ENCODE peak calls at places on chromosomes 7 and 10, in eight cellular contexts. H is epithelial cell of proximal tubule; U is CD8-positive, alpha-beta memory T cell; Z is NT2/D1; I is GM12878; F is astrocyte of the cerebellum; D is fibroblast of mammary gland; C is SJSA1. Q is an unnamed sample.

GRCh38 chr10:125158528-125159485 is 1.6 kb downstream of the CTBP2 start:
- DNase-seq in H (no peak), F (no peak), U (no peak), D (peak), I (no peak), C (peak), Z (no peak), Q (no peak)

GRCh38 chr10:90470971-90471370 is 386.9 kb downstream of the HTR7 start:
- DNase-seq in C (no peak), U (no peak), H (no peak), Z (no peak), D (no peak), F (no peak), I (no peak), Q (no peak)

GRCh38 chr10:110405401-110405800 is 92.3 kb upstream of the DUSP5 start:
- DNase-seq in C (no peak), F (no peak), D (no peak), H (no peak), Z (no peak), U (no peak), I (no peak), Q (no peak)

GRCh38 chr10:28930520-28931495 is 253.5 kb downstream of the BAMBI start:
- DNase-seq in I (no peak), D (no peak), Z (no peak), C (no peak), U (no peak), F (no peak), H (no peak), Q (no peak)

GRCh38 chr7:325811-326210 is 35.8 kb downstream of the FOXL3 start:
- DNase-seq in I (no peak), H (no peak), C (no peak), U (no peak), F (no peak), D (no peak), Z (no peak), Q (no peak)

GRCh38 chr10:37700886-37701780 is 156.3 kb downstream of the ZNF248 start:
- DNase-seq in C (peak), I (no peak), D (no peak), H (no peak), U (no peak), F (no peak), Z (no peak), Q (no peak)

GRCh38 chr10:27252267-27253000 is 11.8 kb upstream of the ACBD5 start:
- DNase-seq in I (peak), F (no peak), C (no peak), U (peak), Z (no peak), D (peak), H (no peak), Q (no peak)

GRCh38 chr7:44142028-44142427 is 896 bp upstream of the MYL7 start:
- DNase-seq in I (no peak), Z (no peak), F (no peak), U (no peak), H (no peak), D (no peak), C (no peak), Q (no peak)

GRCh38 chr7:158394936-158395335 is 192.7 kb downstream of the PTPRN2 start:
- DNase-seq in F (no peak), Z (peak), C (no peak), U (no peak), D (no peak), I (no peak), H (no peak), Q (no peak)

GRCh38 chr10:91434041-91434440 is 23.9 kb downstream of the HECTD2 start:
- DNase-seq in I (no peak), F (no peak), H (no peak), D (peak), U (no peak), C (no peak), Z (no peak), Q (no peak)

GRCh38 chr7:112283382-112283910 is 77.0 kb downstream of the ZNF277 start:
- DNase-seq in F (no peak), Z (no peak), U (no peak), H (no peak), C (no peak), I (no peak), D (no peak), Q (no peak)

GRCh38 chr7:2248984-2249694 is 7.1 kb downstream of the NUDT1 start:
- DNase-seq in C (peak), D (peak), Z (no peak), U (no peak), H (no peak), I (peak), F (peak), Q (peak)

GRCh38 chr7:86445285-86445684 is 198.4 kb upstream of the GRM3 start:
- DNase-seq in I (no peak), U (no peak), Z (no peak), F (no peak), D (no peak), H (no peak), C (no peak), Q (no peak)

GRCh38 chr7:101813414-101814019 is 3.9 kb upstream of the CUX1 start:
- DNase-seq in I (no peak), F (no peak), Z (no peak), U (no peak), C (no peak), D (no peak), H (no peak), Q (no peak)

GRCh38 chr10:75744242-75744641 is 312.8 kb downstream of the LRMDA start:
- DNase-seq in F (no peak), U (no peak), H (no peak), Z (no peak), C (no peak), I (no peak), D (no peak), Q (no peak)

GRCh38 chr10:43865275-43866135 is 216.8 kb upstream of the ZNF32 start:
- DNase-seq in Z (no peak), H (no peak), I (no peak), C (peak), U (no peak), D (no peak), F (no peak), Q (no peak)

GRCh38 chr10:124820121-124820520 is 18.5 kb downstream of the ABRAXAS2 start:
- DNase-seq in H (no peak), C (no peak), U (no peak), I (no peak), Z (no peak), F (no peak), D (no peak), Q (no peak)

GRCh38 chr10:37490266-37490665 is 364.9 kb downstream of the ANKRD30A start:
- DNase-seq in U (no peak), I (no peak), C (peak), Z (no peak), F (no peak), H (no peak), D (no peak), Q (no peak)

GRCh38 chr10:70135684-70136083 is 3.1 kb upstream of the AIFM2 start:
- DNase-seq in H (no peak), F (no peak), Z (no peak), I (no peak), D (no peak), C (peak), U (no peak), Q (no peak)

GRCh38 chr10:37736120-37736519 is 121.3 kb downstream of the ZNF248 start:
- DNase-seq in D (no peak), C (no peak), Z (no peak), I (no peak), U (no peak), F (no peak), H (no peak), Q (no peak)

GRCh38 chr10:99285846-99286245 is 43.3 kb upstream of the CNNM1 start:
- DNase-seq in C (no peak), F (peak), U (no peak), H (no peak), Z (no peak), D (peak), I (no peak), Q (no peak)

GRCh38 chr7:157807510-157807909 is 470.7 kb downstream of the DNAJB6 start:
- DNase-seq in F (peak), D (peak), Z (peak), H (no peak), I (no peak), U (no peak), C (no peak), Q (no peak)

GRCh38 chr10:21402606-21403083 is 122.8 kb downstream of the SKIDA1 start:
- DNase-seq in D (peak), Z (no peak), U (no peak), F (peak), I (no peak), C (no peak), H (peak), Q (no peak)

GRCh38 chr7:116122972-116123595 is 87.3 kb upstream of the TES start:
- DNase-seq in F (peak), C (no peak), D (peak), H (peak), U (no peak), I (no peak), Z (peak), Q (peak)

GRCh38 chr7:69864283-69864682 is 266.0 kb downstream of the AUTS2 start:
- DNase-seq in I (no peak), H (no peak), C (no peak), U (no peak), Z (no peak), F (no peak), D (peak), Q (no peak)

GRCh38 chr10:128571071-128571470 is 444.8 kb upstream of the MKI67 start:
- DNase-seq in H (no peak), F (no peak), D (no peak), Z (no peak), C (no peak), I (no peak), U (no peak), Q (no peak)

DNA sequence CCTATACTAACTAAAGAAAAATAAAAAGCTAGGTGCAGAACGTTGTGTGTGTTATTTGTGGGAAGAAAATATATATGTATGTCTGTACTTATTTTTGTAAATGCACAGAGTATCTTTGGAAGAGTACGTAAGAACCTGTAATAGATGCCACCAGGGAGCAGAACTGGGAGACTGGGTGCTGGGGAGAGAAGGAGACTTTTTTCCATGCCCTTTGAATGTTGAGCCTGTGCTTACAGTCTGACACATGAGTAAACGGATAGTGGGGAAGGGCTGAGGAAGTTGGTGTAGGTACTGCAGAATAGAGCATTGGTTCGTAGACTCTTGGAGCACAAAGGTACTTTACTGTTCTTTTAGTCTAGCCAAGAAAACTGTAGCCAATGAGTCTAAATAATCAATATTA is 1.3 kb upstream of the SCRN1 start:
- DNase-seq in Z (no peak), U (no peak), I (no peak), H (no peak), D (no peak), F (no peak), C (no peak), Q (no peak)
- H3K4me3 ChIP-seq in Z (no peak), U (no peak), I (no peak), H (no peak), D (no peak), F (no peak), C (no peak), Q (no peak)

GRCh38 chr7:13016633-13017324 is 329.3 kb downstream of the ARL4A start:
- DNase-seq in U (no peak), H (peak), Z (no peak), D (peak), C (no peak), F (peak), I (no peak), Q (no peak)
- H3K4me3 ChIP-seq in U (no peak), H (no peak), Z (no peak), D (no peak), C (no peak), F (no peak), I (no peak), Q (no peak)

GRCh38 chr10:15072358-15072757 is 16.2 kb downstream of the ACBD7 start:
- DNase-seq in Z (no peak), I (no peak), C (no peak), D (no peak), F (no peak), U (no peak), H (no peak), Q (no peak)

GRCh38 chr10:15069230-15069629 is 19.3 kb downstream of the ACBD7 start:
- DNase-seq in Z (no peak), H (no peak), F (no peak), U (no peak), D (no peak), I (no peak), C (no peak), Q (no peak)

GRCh38 chr10:15068802-15069201 is 19.8 kb downstream of the ACBD7 start:
- DNase-seq in I (no peak), D (peak), Z (no peak), F (no peak), H (no peak), U (no peak), C (no peak), Q (no peak)

DNA sequence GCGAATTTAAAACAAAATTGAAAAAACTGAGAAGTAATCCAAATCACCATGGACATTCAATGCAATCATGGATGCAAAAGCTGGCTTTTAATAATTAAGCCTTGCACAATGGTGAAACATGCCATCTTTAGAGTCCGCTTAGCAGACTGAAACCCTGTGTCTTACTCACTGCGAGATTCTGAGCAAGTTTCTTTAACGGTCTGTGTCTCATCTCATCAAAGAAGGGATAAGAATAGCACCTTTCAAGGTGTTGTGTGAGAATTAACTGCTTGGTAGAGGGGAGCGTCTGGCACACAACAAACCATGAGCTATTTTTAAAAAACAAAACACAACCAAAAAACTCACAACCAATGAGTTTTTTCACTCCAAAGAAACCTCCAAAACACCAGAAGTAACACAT is 21.4 kb downstream of the ACBD7 start:
- DNase-seq in U (no peak), F (no peak), H (no peak), Z (no peak), I (no peak), D (no peak), C (no peak), Q (no peak)
- H3K4me3 ChIP-seq in U (no peak), F (no peak), H (no peak), Z (no peak), I (no peak), D (no peak), C (no peak), Q (no peak)

GRCh38 chr10:3652886-3653285 is 132.1 kb downstream of the KLF6 start:
- DNase-seq in I (no peak), U (no peak), C (no peak), Z (no peak), D (peak), H (no peak), F (no peak), Q (no peak)
- H3K4me3 ChIP-seq in I (no peak), U (no peak), C (peak), Z (no peak), D (peak), H (no peak), F (no peak), Q (peak)

GRCh38 chr10:102396751-102397151 is 1.2 kb downstream of the NFKB2 start:
- DNase-seq in U (no peak), F (no peak), I (no peak), C (no peak), Z (no peak), D (no peak), H (no peak), Q (no peak)

GRCh38 chr10:102398172-102399020 is 2.9 kb downstream of the NFKB2 start:
- DNase-seq in H (no peak), F (no peak), D (no peak), I (no peak), Z (no peak), U (no peak), C (no peak), Q (no peak)

GRCh38 chr10:102396251-102396650 is 746 bp downstream of the NFKB2 start:
- DNase-seq in D (no peak), U (no peak), H (no peak), I (no peak), Z (no peak), F (no peak), C (no peak), Q (no peak)

GRCh38 chr10:102395677-102396197 is at the start of gene NFKB2:
- DNase-seq in D (peak), I (no peak), U (no peak), C (no peak), Z (no peak), H (no peak), F (no peak), Q (no peak)

DNA sequence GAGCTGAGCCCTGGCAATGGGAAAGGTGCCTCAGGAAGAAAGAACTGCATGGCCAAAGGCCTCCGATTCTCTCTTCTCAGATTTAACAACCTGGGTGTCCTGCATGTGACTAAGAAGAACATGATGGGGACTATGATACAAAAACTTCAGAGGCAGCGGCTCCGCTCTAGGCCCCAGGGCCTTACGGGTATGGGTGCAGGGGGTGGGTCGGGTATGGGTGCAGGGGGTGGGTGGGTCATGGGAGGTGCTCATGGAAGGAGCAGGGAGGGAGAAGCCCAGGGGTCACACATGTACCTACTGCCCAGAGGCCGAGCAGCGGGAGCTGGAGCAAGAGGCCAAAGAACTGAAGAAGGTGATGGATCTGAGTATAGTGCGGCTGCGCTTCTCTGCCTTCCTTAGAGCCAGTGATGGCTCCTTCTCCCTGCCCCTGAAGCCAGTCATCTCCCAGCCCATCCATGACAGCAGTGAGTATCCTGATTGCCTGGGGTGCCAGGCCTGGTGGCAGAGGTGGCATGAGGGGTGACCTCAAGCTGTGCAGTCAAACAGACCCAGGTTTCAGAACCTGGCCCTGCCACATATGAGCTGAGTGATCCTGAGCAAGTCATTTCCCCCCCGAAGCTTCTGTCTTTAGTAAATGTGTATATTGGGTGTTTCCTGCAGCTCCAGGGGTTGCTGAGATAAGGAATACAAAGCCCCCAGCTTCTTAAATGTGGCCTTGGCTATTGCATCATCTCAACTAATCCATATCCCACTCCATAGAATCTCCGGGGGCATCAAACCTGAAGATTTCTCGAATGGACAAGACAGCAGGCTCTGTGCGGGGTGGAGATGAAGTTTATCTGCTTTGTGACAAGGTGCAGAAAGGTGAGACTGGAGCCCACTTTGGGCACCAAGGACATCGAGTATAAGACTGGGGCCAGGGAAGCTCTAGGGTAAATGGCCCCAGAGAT is 2.0 kb downstream of the NFKB2 start:
- DNase-seq in I (no peak), C (no peak), H (no peak), D (no peak), Z (no peak), U (no peak), F (no peak), Q (no peak)
- H3K4me3 ChIP-seq in I (peak), C (no peak), H (no peak), D (no peak), Z (no peak), U (no peak), F (no peak), Q (no peak)

GRCh38 chr7:140404565-140405080 is 765 bp downstream of the RAB19 start:
- DNase-seq in I (no peak), Z (no peak), F (peak), D (no peak), U (no peak), H (peak), C (no peak), Q (no peak)
- H3K4me3 ChIP-seq in I (no peak), Z (no peak), F (no peak), D (no peak), U (peak), H (peak), C (no peak), Q (no peak)

DNA sequence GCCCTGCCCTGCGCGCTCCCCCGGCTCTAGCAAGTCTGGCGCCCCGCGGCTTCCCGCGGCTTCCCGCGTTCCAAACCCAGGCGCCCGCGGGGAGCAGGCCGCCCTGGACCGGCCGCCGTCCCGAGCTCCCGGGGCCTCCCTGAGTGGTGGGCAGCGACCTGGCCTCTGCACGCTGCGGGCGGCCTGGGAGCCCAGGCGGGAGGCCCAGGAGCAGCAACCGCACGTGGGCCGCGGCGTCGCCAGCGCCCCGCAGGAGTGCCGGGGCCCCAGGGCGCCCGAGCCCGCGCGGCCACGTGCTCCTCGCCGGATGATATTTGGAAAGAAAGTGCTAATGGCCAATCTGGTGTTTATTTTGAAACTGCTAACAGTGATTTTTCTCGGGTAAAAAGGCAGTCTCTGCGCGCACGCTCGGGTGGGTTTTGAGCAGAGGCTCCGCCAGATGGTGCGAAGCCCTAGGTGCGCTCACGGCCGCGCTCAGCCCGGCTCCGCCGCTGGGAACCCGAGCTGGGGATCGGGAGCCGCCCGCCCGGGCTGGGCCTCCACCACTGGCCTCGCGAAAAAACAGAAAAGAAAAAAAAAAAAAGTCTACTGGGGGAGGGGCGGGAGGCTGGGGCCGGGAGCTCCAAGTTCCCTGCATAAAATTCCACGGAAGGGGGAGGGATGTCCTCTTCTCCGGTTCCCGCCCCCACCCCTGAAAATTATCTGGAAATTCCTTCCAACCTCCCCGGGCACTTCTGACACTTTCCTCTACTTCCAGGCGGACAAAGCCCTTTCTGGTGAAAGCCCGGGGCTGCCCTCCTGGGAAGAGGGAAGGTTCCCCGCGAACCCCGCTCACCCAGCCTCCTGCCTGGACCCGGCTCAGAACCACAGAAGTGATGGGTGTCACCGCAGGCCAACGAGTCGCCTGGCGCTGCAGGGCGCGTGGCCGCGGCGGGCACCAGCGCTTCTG is 4.3 kb downstream of the EBF3 start:
- DNase-seq in U (no peak), F (no peak), H (no peak), Z (no peak), D (no peak), C (no peak), I (no peak), Q (no peak)
- H3K4me3 ChIP-seq in U (no peak), F (no peak), H (no peak), Z (peak), D (peak), C (no peak), I (no peak), Q (no peak)